ENCODE peak calls at places on chromosomes 3 and 15, in four cellular contexts. Q is esophagus squamous epithelium, C is A549, M is lower lobe of right lung. O is an unnamed sample.

GRCh38 chr3:156474560-156475389 is 80.1 kb downstream of the SSR3 start:
- DNase-seq in Q (no peak), C (no peak), M (no peak), O (no peak)

GRCh38 chr15:90286678-90287077 is 21.2 kb downstream of the NGRN start:
- DNase-seq in Q (no peak), C (peak; percentile 67), M (no peak), O (no peak)

GRCh38 chr3:133366921-133367320 is 32.9 kb upstream of the BFSP2 start:
- DNase-seq in Q (no peak), C (no peak), M (no peak), O (no peak)

GRCh38 chr3:48402281-48402732 is 27.6 kb downstream of the PLXNB1 start:
- DNase-seq in Q (no peak), C (no peak), M (peak; percentile 64), O (no peak)

GRCh38 chr3:1087066-1087555 is 5.7 kb upstream of the CNTN6 start:
- DNase-seq in Q (no peak), C (no peak), M (peak; percentile 68), O (no peak)

GRCh38 chr3:14127516-14128161 is 2.8 kb downstream of the TMEM43 start:
- DNase-seq in Q (no peak), C (no peak), M (no peak), O (no peak)

GRCh38 chr3:167350245-167350862 is 29.7 kb downstream of the ZBBX start:
- DNase-seq in Q (no peak), C (peak; percentile 23), M (no peak), O (no peak)

GRCh38 chr3:160154033-160154432 is 71.2 kb upstream of the C3orf80 start:
- DNase-seq in Q (no peak), C (no peak), M (no peak), O (no peak)

GRCh38 chr15:50107591-50108408 is 11.2 kb downstream of the ATP8B4 start:
- DNase-seq in Q (no peak), C (no peak), M (peak; percentile 72), O (no peak)

GRCh38 chr3:32725721-32726120 is 40.7 kb downstream of the CNOT10 start:
- DNase-seq in Q (no peak), C (no peak), M (no peak), O (no peak)

GRCh38 chr15:57356636-57357035 is 19.7 kb upstream of the CGNL1 start:
- DNase-seq in Q (no peak), C (no peak), M (no peak), O (no peak)

GRCh38 chr15:40398413-40398873 is 7.2 kb upstream of the IVD start:
- DNase-seq in Q (no peak), C (no peak), M (peak; percentile 58), O (no peak)

GRCh38 chr3:43641306-43642114 is 19.7 kb upstream of the ANO10 start:
- DNase-seq in Q (no peak), C (no peak), M (no peak), O (no peak)

GRCh38 chr15:74396445-74397238 is 29.2 kb upstream of the CYP11A1 start:
- DNase-seq in Q (no peak), C (peak; percentile 69), M (no peak), O (no peak)

GRCh38 chr3:1773679-1774078 is 325.0 kb upstream of the CNTN4 start:
- DNase-seq in Q (no peak), C (no peak), M (no peak), O (no peak)

GRCh38 chr3:181075098-181075497 is 85.6 kb upstream of the DNAJC19 start:
- DNase-seq in Q (no peak), C (no peak), M (no peak), O (no peak)

GRCh38 chr3:149790265-149790664 is 2.1 kb downstream of the ANKUB1 start:
- DNase-seq in Q (no peak), C (peak; percentile 29), M (no peak), O (no peak)

GRCh38 chr3:40994611-40995010 is 204.7 kb upstream of the CTNNB1 start:
- DNase-seq in Q (no peak), C (no peak), M (no peak), O (no peak)

GRCh38 chr3:119817071-119817470 is 35.2 kb downstream of the NR1I2 start:
- DNase-seq in Q (no peak), C (no peak), M (no peak), O (no peak)

GRCh38 chr3:106457278-106458210 is 588.7 kb upstream of the CBLB start:
- DNase-seq in Q (no peak), C (peak; percentile 74), M (no peak), O (no peak)

GRCh38 chr3:50264389-50264963 is 4.5 kb upstream of the SEMA3B start:
- DNase-seq in Q (no peak), C (peak; percentile 84), M (peak; percentile 86), O (no peak)

GRCh38 chr15:64527263-64527984 is 67.0 kb downstream of the ZNF609 start:
- DNase-seq in Q (no peak), C (peak; percentile 38), M (no peak), O (no peak)

GRCh38 chr3:23904545-23904944 is 12.2 kb downstream of the NKIRAS1 start:
- DNase-seq in Q (no peak), C (no peak), M (no peak), O (no peak)

GRCh38 chr3:34807611-34808010 is 831.7 kb upstream of the ARPP21 start:
- DNase-seq in Q (no peak), C (no peak), M (no peak), O (no peak)

GRCh38 chr3:100402150-100402706 is 889 bp downstream of the LNP1 start:
- DNase-seq in Q (no peak), C (peak; percentile 9), M (no peak), O (no peak)

GRCh38 chr3:33915796-33916589 is 117.6 kb downstream of the PDCD6IP start:
- DNase-seq in Q (no peak), C (peak; percentile 69), M (no peak), O (no peak)

GRCh38 chr3:134371542-134372324 is 2.5 kb downstream of the AMOTL2 start:
- DNase-seq in Q (no peak), C (no peak), M (no peak), O (no peak)

GRCh38 chr15:74461847-74462511 is 1.0 kb upstream of the UBL7 start:
- DNase-seq in Q (no peak), C (no peak), M (no peak), O (no peak)

GRCh38 chr3:195197764-195198423 is 73.1 kb downstream of the XXYLT1 start:
- DNase-seq in Q (no peak), C (peak; percentile 42), M (no peak), O (no peak)

GRCh38 chr3:16484216-16484615 is 29.3 kb downstream of the RFTN1 start:
- DNase-seq in Q (no peak), C (no peak), M (no peak), O (no peak)

GRCh38 chr3:143307613-143308183 is 188.1 kb downstream of the CHST2 start:
- DNase-seq in Q (no peak), C (peak; percentile 42), M (no peak), O (no peak)

GRCh38 chr15:25366058-25366457 is 72.8 kb downstream of the UBE3A start:
- DNase-seq in Q (no peak), C (no peak), M (no peak), O (no peak)

GRCh38 chr3:49346797-49347251 is 7.0 kb upstream of the USP4 start:
- DNase-seq in Q (no peak), C (no peak), M (no peak), O (no peak)

GRCh38 chr3:126052196-126053058 is 31.5 kb downstream of the SLC41A3 start:
- DNase-seq in Q (no peak), C (no peak), M (no peak), O (no peak)

GRCh38 chr3:52998781-52999509 is 46.9 kb downstream of the SFMBT1 start:
- DNase-seq in Q (no peak), C (peak; percentile 22), M (no peak), O (no peak)

GRCh38 chr15:63396546-63396939 is 14.9 kb upstream of the CA12 start:
- DNase-seq in Q (no peak), C (no peak), M (no peak), O (no peak)

GRCh38 chr3:36991147-36991546 is 1.8 kb downstream of the EPM2AIP1 start:
- DNase-seq in Q (no peak), C (no peak), M (no peak), O (no peak)
- H3K4me3 ChIP-seq in Q (peak overlapping the region; percentile 65), C (peak overlapping the region; percentile 61), M (peak overlapping the region; percentile 81), O (peak overlapping the region; percentile 61)

GRCh38 chr15:77225088-77225487 is 154.2 kb upstream of the TSPAN3 start:
- DNase-seq in Q (no peak), C (no peak), M (no peak), O (no peak)
- H3K4me3 ChIP-seq in Q (no peak overlapping the region), C (no peak overlapping the region), M (no peak overlapping the region), O (no peak overlapping the region)

GRCh38 chr3:64080839-64081630 is 57.7 kb upstream of the PSMD6 start:
- DNase-seq in Q (no peak), C (no peak), M (no peak), O (no peak)

GRCh38 chr3:64084640-64085039 is 61.3 kb upstream of the PSMD6 start:
- DNase-seq in Q (no peak), C (peak; percentile 96), M (no peak), O (no peak)

GRCh38 chr3:64082411-64082810 is 59.1 kb upstream of the PSMD6 start:
- DNase-seq in Q (no peak), C (no peak), M (no peak), O (no peak)

GRCh38 chr3:64082917-64083587 is 59.8 kb upstream of the PSMD6 start:
- DNase-seq in Q (no peak), C (no peak), M (no peak), O (no peak)

DNA sequence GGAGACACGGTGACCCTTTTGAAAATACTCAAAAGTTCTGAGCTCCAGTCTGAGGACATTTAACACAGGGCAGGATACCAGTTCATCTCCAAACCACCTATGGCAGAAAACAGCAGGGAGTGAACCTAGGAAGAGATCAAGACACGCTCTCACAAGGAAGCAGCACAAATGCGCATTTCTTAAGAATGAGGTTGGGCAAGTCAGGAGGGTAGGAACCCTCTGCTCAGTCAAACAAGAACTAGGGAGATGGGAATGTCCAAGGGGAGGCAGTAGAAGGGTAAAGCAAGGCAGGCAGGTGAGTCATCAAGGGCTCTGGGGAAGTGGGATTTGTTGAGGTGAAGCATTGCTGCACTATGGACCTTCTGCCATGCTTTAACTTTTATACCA is 60.3 kb upstream of the PSMD6 start:
- DNase-seq in Q (no peak), C (no peak), M (no peak), O (no peak)
- H3K4me3 ChIP-seq in Q (no peak overlapping the region), C (no peak overlapping the region), M (no peak overlapping the region), O (no peak overlapping the region)

GRCh38 chr3:122903171-122903570 is 108.3 kb downstream of the SLC49A4 start:
- DNase-seq in Q (no peak), C (no peak), M (no peak), O (no peak)

GRCh38 chr3:122893282-122893681 is 98.4 kb downstream of the SLC49A4 start:
- DNase-seq in Q (no peak), C (no peak), M (no peak), O (no peak)

GRCh38 chr3:122902326-122902725 is 107.5 kb downstream of the SLC49A4 start:
- DNase-seq in Q (no peak), C (no peak), M (no peak), O (no peak)

GRCh38 chr3:122893754-122894668 is 99.1 kb downstream of the SLC49A4 start:
- DNase-seq in Q (no peak), C (no peak), M (no peak), O (no peak)

GRCh38 chr3:122898298-122898697 is 103.4 kb downstream of the SLC49A4 start:
- DNase-seq in Q (no peak), C (no peak), M (no peak), O (no peak)
- H3K4me3 ChIP-seq in Q (no peak overlapping the region), C (no peak overlapping the region), M (no peak overlapping the region), O (no peak overlapping the region)